ENCODE peak calls at places on chromosomes 1 and 21, in four cellular contexts. J, N, E and W are unnamed samples.

GRCh38 chr1:182196897-182197546 is 135.5 kb upstream of the ZNF648 start:
- DNase-seq in E (no peak), N (no peak), J (no peak), W (no peak)

GRCh38 chr1:217482356-217483102 is 148.4 kb downstream of the GPATCH2 start:
- DNase-seq in N (peak; percentile 38), E (no peak), J (no peak), W (peak; percentile 93)

GRCh38 chr1:231040019-231040799 is at the start of gene FAM89A:
- DNase-seq in N (no peak), J (no peak), E (peak; percentile 97), W (no peak)

GRCh38 chr1:70449049-70449448 is 38.0 kb downstream of the CTH start:
- DNase-seq in E (no peak), J (no peak), N (no peak), W (no peak)

GRCh38 chr1:233042834-233043233 is 92.4 kb downstream of the NTPCR start:
- DNase-seq in E (no peak), N (no peak), J (no peak), W (no peak)

GRCh38 chr1:231106347-231106746 is 55.5 kb upstream of the TRIM67 start:
- DNase-seq in E (no peak), N (no peak), J (no peak), W (peak; percentile 66)

GRCh38 chr21:41576010-41576615 is 68.2 kb upstream of the TMPRSS2 start:
- DNase-seq in J (no peak), N (no peak), E (no peak), W (no peak)

GRCh38 chr1:62389531-62389930 is 47.3 kb upstream of the USP1 start:
- DNase-seq in J (no peak), N (no peak), E (no peak), W (no peak)

GRCh38 chr1:110606784-110607662 is 865 bp upstream of the KCNA2 start:
- DNase-seq in E (no peak), N (no peak), J (no peak), W (no peak)

GRCh38 chr21:41948901-41949300 is 4.9 kb downstream of the C2CD2 start:
- DNase-seq in N (no peak), J (no peak), E (no peak), W (no peak)

GRCh38 chr1:3827813-3828307 is 29.2 kb downstream of the CEP104 start:
- DNase-seq in N (no peak), E (no peak), J (no peak), W (peak; percentile 42)

GRCh38 chr1:161096015-161096414 is 2.1 kb upstream of the KLHDC9 start:
- DNase-seq in J (no peak), E (no peak), N (peak; percentile 66), W (no peak)

GRCh38 chr1:145871994-145872411 is 13.1 kb upstream of the PIAS3 start:
- DNase-seq in N (no peak), J (no peak), E (no peak), W (peak; percentile 46)

GRCh38 chr1:91846007-91846620 is 39.8 kb downstream of the TGFBR3 start:
- DNase-seq in E (peak; percentile 45), J (no peak), N (no peak), W (peak; percentile 46)

GRCh38 chr1:42319871-42320484 is 15.1 kb downstream of the FOXJ3 start:
- DNase-seq in N (no peak), J (no peak), E (no peak), W (no peak)

GRCh38 chr1:196438324-196438723 is 169.9 kb downstream of the KCNT2 start:
- DNase-seq in J (no peak), N (no peak), E (no peak), W (no peak)

GRCh38 chr1:11535761-11536572 is 57.0 kb downstream of the DISP3 start:
- DNase-seq in N (no peak), E (peak; percentile 49), J (no peak), W (no peak)

GRCh38 chr21:37380349-37381323 is 14.1 kb downstream of the DYRK1A start:
- DNase-seq in N (no peak), E (no peak), J (no peak), W (no peak)

GRCh38 chr1:121516279-121516967 is 331.6 kb downstream of the SRGAP2C start:
- DNase-seq in J (no peak), N (no peak), E (no peak), W (no peak)

GRCh38 chr1:64956241-64956640 is 10.1 kb downstream of the JAK1 start:
- DNase-seq in E (peak; percentile 69), N (no peak), J (no peak), W (no peak)

GRCh38 chr1:227417622-227418245 is 99.4 kb upstream of the CDC42BPA start:
- DNase-seq in J (no peak), E (no peak), N (no peak), W (peak; percentile 78)

GRCh38 chr1:54970901-54971300 is 9.5 kb upstream of the TMEM61 start:
- DNase-seq in E (no peak), J (no peak), N (no peak), W (no peak)

GRCh38 chr1:77533660-77534295 is 148.7 kb downstream of the ZZZ3 start:
- DNase-seq in E (peak; percentile 68), N (no peak), J (peak; percentile 43), W (peak; percentile 75)

GRCh38 chr1:226001852-226002666 is 2.9 kb upstream of the SDE2 start:
- DNase-seq in J (no peak), E (peak; percentile 66), N (no peak), W (no peak)

GRCh38 chr21:42392731-42393442 is 3.0 kb downstream of the TMPRSS3 start:
- DNase-seq in J (no peak), E (no peak), N (peak; percentile 96), W (no peak)

GRCh38 chr1:71080178-71080781 is 555 bp downstream of the ZRANB2 start:
- DNase-seq in J (no peak), N (no peak), E (peak; percentile 69), W (peak; percentile 7)

GRCh38 chr1:219088778-219089557 is 84.7 kb upstream of the LYPLAL1 start:
- DNase-seq in E (peak; percentile 86), J (no peak), N (peak; percentile 61), W (peak; percentile 97)

GRCh38 chr1:118753976-118754375 is 234.2 kb downstream of the TBX15 start:
- DNase-seq in J (no peak), E (no peak), N (no peak), W (no peak)

GRCh38 chr1:92051948-92052347 is 22.2 kb downstream of the EPHX4 start:
- DNase-seq in E (no peak), J (no peak), N (no peak), W (no peak)

GRCh38 chr1:19356266-19356665 is 44.1 kb downstream of the SLC66A1 start:
- DNase-seq in N (no peak), J (no peak), E (no peak), W (no peak)

GRCh38 chr21:29149771-29150425 is 19.5 kb downstream of the MAP3K7CL start:
- DNase-seq in J (no peak), N (no peak), E (no peak), W (peak; percentile 89)

GRCh38 chr21:30981403-30981802 is 56.9 kb downstream of the KRTAP19-8 start:
- DNase-seq in N (no peak), J (no peak), E (no peak), W (no peak)

GRCh38 chr1:206768472-206769330 is 1.9 kb upstream of the IL19 start:
- DNase-seq in J (no peak), N (no peak), E (no peak), W (no peak)
- H3K4me1 ChIP-seq in J (no peaks in the 10 kb centered on the region), N (peaks cover 65% of the 10 kb centered on the region), E (peaks cover 6% of the 10 kb centered on the region), W (peaks cover 3% of the 10 kb centered on the region)

GRCh38 chr1:1630191-1630964 is 1.6 kb upstream of the MMP23B start:
- DNase-seq in N (peak; percentile 59), J (peak; percentile 67), E (no peak), W (no peak)

GRCh38 chr1:1629430-1630190 is 2.4 kb upstream of the MMP23B start:
- DNase-seq in J (no peak), E (no peak), N (no peak), W (no peak)

GRCh38 chr1:1630965-1631792 is 794 bp upstream of the MMP23B start:
- DNase-seq in E (no peak), N (no peak), J (no peak), W (no peak)

GRCh38 chr1:1628656-1629429 is 3.1 kb upstream of the MMP23B start:
- DNase-seq in N (no peak), E (no peak), J (no peak), W (no peak)

DNA sequence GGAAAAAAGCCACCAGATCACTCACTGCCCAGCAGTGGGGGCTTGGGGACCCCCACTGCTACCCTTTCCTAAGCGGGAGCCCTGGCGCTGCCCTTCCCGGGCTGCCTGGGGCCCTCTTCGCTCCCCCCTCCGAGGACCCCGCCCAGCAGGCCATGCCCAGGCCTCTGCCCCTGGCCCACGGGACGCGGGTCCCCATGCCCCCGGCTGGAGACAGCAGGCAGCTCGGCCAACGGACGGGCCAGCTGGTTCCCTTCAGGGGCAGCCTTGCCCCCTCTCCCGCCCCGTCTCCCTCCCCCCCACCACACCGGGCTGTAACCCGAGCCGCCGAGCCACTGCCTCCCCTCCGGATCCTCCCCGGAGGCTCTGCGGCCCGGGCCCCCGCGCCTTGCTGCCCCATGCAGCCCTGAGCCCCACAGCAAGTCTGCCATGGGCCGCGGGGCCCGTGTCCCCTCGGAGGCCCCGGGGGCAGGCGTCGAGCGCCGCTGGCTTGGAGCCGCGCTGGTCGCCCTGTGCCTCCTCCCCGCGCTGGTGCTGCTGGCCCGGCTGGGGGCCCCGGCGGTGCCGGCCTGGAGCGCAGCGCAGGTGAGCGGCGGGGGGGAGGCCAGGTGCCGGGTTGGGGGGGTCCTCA is at the start of gene MMP23B:
- DNase-seq in E (no peak), J (no peak), N (no peak), W (no peak)
- TF ChIP-seq CHD1 in E (no peak), J (no peak), N (no peak), W (no peak)

DNA sequence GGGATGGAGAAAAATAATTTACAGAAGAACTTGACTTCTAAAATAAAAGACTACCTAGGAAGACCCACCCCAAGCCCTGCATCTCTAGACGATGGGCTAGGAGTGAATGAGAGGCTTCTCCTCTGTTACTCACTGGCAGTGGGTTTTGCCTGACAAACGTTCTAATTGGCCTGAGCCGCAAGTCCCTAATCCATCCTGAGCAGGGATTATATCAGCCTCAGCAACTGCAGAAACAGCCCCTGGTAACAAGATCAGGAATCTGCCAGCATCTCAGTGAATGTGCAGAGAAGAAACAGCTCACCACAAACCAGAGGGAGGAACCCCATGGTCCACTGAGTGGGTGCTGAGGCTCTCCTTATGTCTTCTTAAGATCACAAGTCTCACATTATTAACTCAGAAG is 240.6 kb downstream of the BRINP2 start:
- DNase-seq in E (no peak), J (no peak), N (no peak), W (no peak)
- TF ChIP-seq RAD21 in E (no peak), J (no peak), N (no peak), W (no peak)

DNA sequence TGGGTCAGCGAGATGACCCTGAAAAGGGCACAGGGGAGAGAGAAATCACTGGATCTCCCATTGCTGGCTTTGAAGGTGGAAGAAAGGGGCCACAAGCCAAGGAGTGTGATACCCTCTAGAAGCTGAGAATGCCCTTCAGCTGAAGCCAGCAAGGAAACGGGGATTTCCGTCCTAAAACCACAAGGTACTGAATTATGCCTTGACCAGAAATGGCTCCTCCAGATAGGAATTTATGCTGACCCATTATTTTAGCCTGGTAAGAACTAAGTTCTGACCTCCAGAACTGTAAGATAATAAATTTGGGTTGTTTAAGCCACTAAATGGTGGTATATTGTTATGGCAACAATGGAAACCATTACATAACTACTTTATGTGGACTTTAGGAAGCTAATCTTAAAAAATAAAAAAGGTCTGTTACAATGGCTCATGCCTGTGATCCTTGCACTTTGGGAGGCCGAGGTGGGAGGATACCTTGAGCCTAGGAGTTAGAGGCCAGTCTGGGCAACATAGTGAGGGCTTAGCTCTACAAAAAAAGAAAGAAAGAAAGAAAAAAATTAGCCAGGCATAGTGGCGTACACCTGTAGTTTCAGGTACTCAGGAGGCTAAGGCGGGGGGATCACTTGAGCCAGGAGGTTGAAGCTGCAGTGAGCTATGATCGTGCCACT is 3.6 kb upstream of the H6PD start:
- DNase-seq in E (no peak), N (no peak), J (no peak), W (peak; percentile 36)
- H3K4me1 ChIP-seq in E (peaks cover 21% of the 10 kb centered on the region), N (peaks cover 12% of the 10 kb centered on the region), J (no peaks in the 10 kb centered on the region), W (peaks cover 11% of the 10 kb centered on the region)